ENCODE peak calls at places on chromosomes 12 and 14, in five cellular contexts. S, Q, Z, K and X are unnamed samples.

GRCh38 chr12:129614221-129614885 is 289.5 kb downstream of the TMEM132D start:
- DNase-seq in S (no peak), Q (no peak), Z (no peak), K (no peak), X (no peak)

GRCh38 chr14:96501383-96501745 is 818 bp upstream of the PAPOLA start:
- DNase-seq in S (no peak), Q (no peak), Z (no peak), K (no peak), X (no peak)

GRCh38 chr14:33796356-33796755 is 154.5 kb downstream of the EGLN3 start:
- DNase-seq in S (no peak), Q (no peak), Z (no peak), K (no peak), X (no peak)

GRCh38 chr14:106556665-106557289 is 1030.4 kb downstream of the TMEM121 start:
- DNase-seq in S (peak; percentile 88), Q (peak; percentile 73), Z (peak; percentile 79), K (peak; percentile 54), X (no peak)

GRCh38 chr12:18383203-18383602 is 121.9 kb downstream of the PIK3C2G start:
- DNase-seq in S (no peak), Q (no peak), Z (no peak), K (no peak), X (peak; percentile 93)

GRCh38 chr12:7940906-7941305 is 4.9 kb upstream of the SLC2A3 start:
- DNase-seq in S (no peak), Q (no peak), Z (no peak), K (no peak), X (no peak)

GRCh38 chr12:55727643-55728184 is 1.1 kb downstream of the CD63 start:
- DNase-seq in S (peak; percentile 70), Q (peak; percentile 59), Z (peak; percentile 46), K (no peak), X (no peak)

GRCh38 chr12:98424726-98425401 is 90.5 kb upstream of the TMPO start:
- DNase-seq in S (peak; percentile 80), Q (peak; percentile 71), Z (peak; percentile 51), K (peak; percentile 35), X (peak; percentile 90)

GRCh38 chr12:67855103-67855502 is 134.1 kb upstream of the IFNG-AS1 start:
- DNase-seq in S (no peak), Q (no peak), Z (no peak), K (no peak), X (no peak)

GRCh38 chr12:95796225-95796981 is 5.8 kb upstream of the NTN4 start:
- DNase-seq in S (no peak), Q (no peak), Z (no peak), K (no peak), X (no peak)

GRCh38 chr12:80218925-80219714 is 119.8 kb downstream of the OTOGL start:
- DNase-seq in S (no peak), Q (no peak), Z (no peak), K (no peak), X (peak; percentile 48)

GRCh38 chr14:66482873-66483272 is 3.3 kb upstream of the CCDC196 start:
- DNase-seq in S (no peak), Q (no peak), Z (no peak), K (no peak), X (no peak)

GRCh38 chr12:107783406-107784376 is 9.2 kb downstream of the ASCL4 start:
- DNase-seq in S (no peak), Q (no peak), Z (no peak), K (no peak), X (no peak)

GRCh38 chr14:74299061-74299545 is 3.6 kb downstream of the ABCD4 start:
- DNase-seq in S (peak; percentile 56), Q (no peak), Z (no peak), K (no peak), X (no peak)

GRCh38 chr12:108691995-108692808 is 39.1 kb downstream of the CORO1C start:
- DNase-seq in S (no peak), Q (peak; percentile 27), Z (peak; percentile 53), K (no peak), X (no peak)

GRCh38 chr12:114692558-114693531 is 8.9 kb upstream of the TBX3 start:
- DNase-seq in S (no peak), Q (no peak), Z (no peak), K (no peak), X (no peak)

GRCh38 chr12:68505915-68506314 is 104.8 kb upstream of the RAP1B start:
- DNase-seq in S (no peak), Q (no peak), Z (no peak), K (no peak), X (peak; percentile 18)

GRCh38 chr12:6188954-6189353 is 11.2 kb upstream of the CD9 start:
- DNase-seq in S (no peak), Q (no peak), Z (no peak), K (no peak), X (no peak)

GRCh38 chr14:59067135-59067894 is 121.2 kb upstream of the DAAM1 start:
- DNase-seq in S (peak; percentile 47), Q (peak; percentile 19), Z (no peak), K (no peak), X (peak; percentile 15)

GRCh38 chr14:28902930-28903329 is 136.3 kb downstream of the FOXG1 start:
- DNase-seq in S (no peak), Q (no peak), Z (no peak), K (no peak), X (no peak)

GRCh38 chr12:89932950-89933349 is 224.3 kb upstream of the ATP2B1 start:
- DNase-seq in S (no peak), Q (no peak), Z (no peak), K (no peak), X (no peak)

GRCh38 chr12:78164154-78164553 is 333.5 kb downstream of the NAV3 start:
- DNase-seq in S (no peak), Q (no peak), Z (no peak), K (no peak), X (no peak)

GRCh38 chr12:100793182-100793581 is 1.4 kb upstream of the ANO4 start:
- DNase-seq in S (no peak), Q (no peak), Z (no peak), K (no peak), X (peak; percentile 45)

GRCh38 chr12:7678744-7679143 is 13.0 kb upstream of the APOBEC1 start:
- DNase-seq in S (peak; percentile 48), Q (no peak), Z (no peak), K (no peak), X (peak; percentile 20)

GRCh38 chr14:104657563-104658324 is 31.7 kb upstream of the INF2 start:
- DNase-seq in S (peak; percentile 92), Q (no peak), Z (no peak), K (no peak), X (no peak)

GRCh38 chr12:19402211-19402610 is 37.1 kb upstream of the AEBP2 start:
- DNase-seq in S (no peak), Q (no peak), Z (no peak), K (no peak), X (no peak)

GRCh38 chr14:66638688-66639087 is 130.7 kb downstream of the GPHN start:
- DNase-seq in S (no peak), Q (no peak), Z (no peak), K (no peak), X (peak; percentile 49)

GRCh38 chr12:102957339-102958050 is at the start of gene ASCL1:
- DNase-seq in S (no peak), Q (no peak), Z (peak; percentile 95), K (no peak), X (peak; percentile 43)

GRCh38 chr12:102958073-102958829 is 777 bp downstream of the ASCL1 start:
- DNase-seq in S (no peak), Q (no peak), Z (peak; percentile 81), K (no peak), X (peak; percentile 47)

GRCh38 chr12:102956738-102957338 is 636 bp upstream of the ASCL1 start:
- DNase-seq in S (no peak), Q (no peak), Z (no peak), K (no peak), X (no peak)

GRCh38 chr12:102954143-102954542 is 3.3 kb upstream of the ASCL1 start:
- DNase-seq in S (no peak), Q (no peak), Z (no peak), K (no peak), X (no peak)

DNA sequence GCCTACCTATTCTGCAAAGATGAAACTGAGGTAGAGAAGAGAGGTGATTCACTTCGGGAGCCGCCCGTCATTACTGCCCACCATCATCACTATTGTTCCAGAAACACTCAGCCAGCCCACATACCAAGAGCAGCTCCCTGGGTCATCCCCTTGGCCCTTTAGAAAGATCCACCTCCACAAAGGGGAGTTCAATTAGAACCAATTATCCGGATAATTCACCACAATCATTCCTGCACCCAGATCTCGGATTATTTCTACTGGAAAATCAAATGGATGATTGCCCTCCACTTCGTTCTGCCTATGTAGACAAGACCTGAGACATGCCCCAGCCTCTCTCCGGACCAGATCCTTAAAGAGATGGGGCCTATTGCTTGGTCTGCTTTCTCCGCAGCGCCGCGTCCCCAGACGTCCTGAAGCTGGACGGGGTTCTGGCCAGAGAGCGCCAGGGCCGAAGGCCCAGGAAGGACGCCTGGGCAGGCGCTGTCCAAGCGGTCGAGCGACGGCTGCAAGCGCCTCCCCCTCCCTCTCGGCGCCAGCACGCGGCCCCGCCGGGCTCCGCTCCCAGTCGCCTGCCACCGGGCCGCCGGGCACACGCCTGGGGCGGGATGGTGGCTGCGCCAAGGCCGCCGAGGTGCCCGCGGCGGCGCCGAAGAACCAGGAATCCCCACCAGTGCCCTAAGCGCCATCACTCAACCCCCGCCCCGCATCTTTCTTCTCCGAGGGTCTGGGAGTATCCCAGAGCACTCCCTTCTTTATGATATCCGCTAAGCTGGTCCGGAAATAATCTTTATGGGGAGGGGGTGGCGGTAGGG is 1.3 kb upstream of the ASCL1 start:
- DNase-seq in S (no peak), Q (no peak), Z (peak; percentile 49), K (no peak), X (peak; percentile 73)
- H3K27me3 ChIP-seq in S (no peaks in the 10 kb centered on the region), Q (peaks cover 100% of the 10 kb centered on the region), Z (no peaks in the 10 kb centered on the region), K (peaks cover 25% of the 10 kb centered on the region), X (peaks cover 100% of the 10 kb centered on the region)

GRCh38 chr14:24435192-24435810 is 5.5 kb downstream of the KHNYN start:
- DNase-seq in S (no peak), Q (no peak), Z (no peak), K (no peak), X (no peak)

GRCh38 chr14:24437020-24437735 is 5.4 kb downstream of the SDR39U1 start:
- DNase-seq in S (no peak), Q (no peak), Z (no peak), K (no peak), X (no peak)

GRCh38 chr14:24436355-24437019 is 6.1 kb downstream of the SDR39U1 start:
- DNase-seq in S (no peak), Q (no peak), Z (peak; percentile 45), K (peak; percentile 54), X (peak; percentile 84)

GRCh38 chr14:24434676-24435075 is 4.9 kb downstream of the KHNYN start:
- DNase-seq in S (no peak), Q (no peak), Z (no peak), K (no peak), X (no peak)

DNA sequence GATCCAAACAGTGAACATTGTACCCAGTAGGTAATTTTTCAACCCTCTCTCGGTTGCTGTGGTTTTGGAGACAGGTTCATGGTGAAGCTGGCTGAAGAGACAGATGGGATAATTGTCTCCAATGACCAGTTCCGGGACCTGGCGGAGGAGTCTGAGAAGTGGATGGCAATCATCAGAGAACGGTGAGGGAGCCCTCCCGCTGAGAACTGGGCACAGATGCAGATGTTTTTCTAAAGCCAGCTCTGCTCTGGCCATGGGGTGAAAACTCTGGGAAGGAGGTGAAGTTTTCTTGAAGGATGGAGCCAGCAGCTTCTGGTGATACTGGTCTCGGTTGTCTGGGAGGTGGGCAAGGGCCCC is 6.2 kb downstream of the KHNYN start:
- DNase-seq in S (no peak), Q (no peak), Z (no peak), K (no peak), X (no peak)
- H3K36me3 ChIP-seq in S (no peaks in the 10 kb centered on the region), Q (peaks cover 6% of the 10 kb centered on the region), Z (peaks cover 24% of the 10 kb centered on the region), K (peaks cover 60% of the 10 kb centered on the region), X (peaks cover 41% of the 10 kb centered on the region)

GRCh38 chr14:101078105-101078891 is 174.8 kb upstream of the RTL1 start:
- DNase-seq in S (peak; percentile 8), Q (peak; percentile 3), Z (no peak), K (no peak), X (no peak)
- H3K27me3 ChIP-seq in S (no peaks in the 10 kb centered on the region), Q (peaks cover 57% of the 10 kb centered on the region), Z (no peaks in the 10 kb centered on the region), K (no peaks in the 10 kb centered on the region), X (peaks cover 5% of the 10 kb centered on the region)

GRCh38 chr12:112909693-112910092 is 2.9 kb downstream of the OAS1 start:
- DNase-seq in S (no peak), Q (no peak), Z (no peak), K (no peak), X (no peak)
- H3K36me3 ChIP-seq in S (no peaks in the 10 kb centered on the region), Q (no peaks in the 10 kb centered on the region), Z (no peaks in the 10 kb centered on the region), K (peaks cover 28% of the 10 kb centered on the region), X (no peaks in the 10 kb centered on the region)